ENCODE peak calls at places on chromosomes 16 and 17, in ten cellular contexts. C is NT2/D1, A is astrocyte of the spinal cord, R is IMR-90, L is heart right ventricle, W is thoracic aorta, O is stomach, V is AG09309, X is skeletal muscle cell, E is cardiac muscle cell. H is an unnamed sample.

GRCh38 chr17:70521821-70522256 is 352.5 kb downstream of the KCNJ2 start:
- DNase-seq in A (peak), X (peak), W (no peak), V (no peak), E (peak), R (peak), L (peak), C (no peak), O (peak), H (no peak)

GRCh38 chr17:10737786-10738185 is 8.0 kb upstream of the TMEM220 start:
- DNase-seq in C (no peak), R (no peak), L (no peak), X (no peak), W (no peak), E (no peak), O (no peak), A (no peak), V (no peak), H (no peak)

GRCh38 chr16:66553223-66553622 is 847 bp downstream of the CKLF start:
- DNase-seq in C (no peak), E (no peak), R (no peak), O (peak), A (no peak), L (no peak), V (no peak), W (no peak), X (no peak), H (no peak)

GRCh38 chr17:58308173-58308984 is 20.2 kb downstream of the TSPOAP1 start:
- DNase-seq in R (no peak), X (no peak), W (no peak), V (no peak), O (peak), A (no peak), E (peak), L (no peak), C (peak), H (no peak)

GRCh38 chr17:36879599-36880255 is 57.5 kb upstream of the LHX1 start:
- DNase-seq in C (no peak), O (no peak), A (no peak), V (no peak), R (no peak), W (no peak), E (no peak), L (no peak), X (no peak), H (no peak)

GRCh38 chr16:74991593-74992403 is 6.9 kb upstream of the WDR59 start:
- DNase-seq in L (no peak), X (no peak), W (no peak), V (no peak), A (no peak), O (no peak), E (peak), R (no peak), C (no peak), H (no peak)

GRCh38 chr16:74666425-74667214 is at the start of gene RFWD3:
- DNase-seq in W (peak), R (peak), E (peak), A (peak), C (peak), X (peak), V (peak), O (peak), L (peak), H (peak)

GRCh38 chr17:33142703-33143299 is 150.3 kb downstream of the ASIC2 start:
- DNase-seq in V (no peak), L (peak), E (peak), C (no peak), X (no peak), O (no peak), A (no peak), W (no peak), R (peak), H (peak)

GRCh38 chr17:65022751-65023421 is 33.7 kb downstream of the GNA13 start:
- DNase-seq in E (peak), O (no peak), A (peak), C (no peak), R (peak), L (no peak), V (peak), W (no peak), X (peak), H (peak)

GRCh38 chr17:29169806-29170591 is 10.2 kb downstream of the MYO18A start:
- DNase-seq in W (no peak), V (no peak), O (no peak), E (no peak), C (no peak), A (no peak), L (no peak), R (no peak), X (no peak), H (no peak)

GRCh38 chr16:23171234-23171948 is 11.2 kb upstream of the SCNN1G start:
- DNase-seq in C (no peak), O (no peak), E (peak), A (peak), X (no peak), V (no peak), L (no peak), R (peak), W (no peak), H (peak)

GRCh38 chr16:1299012-1299867 is 10.2 kb upstream of the UBE2I start:
- DNase-seq in O (peak), C (no peak), A (no peak), R (no peak), E (no peak), V (no peak), L (no peak), X (no peak), W (no peak), H (no peak)

GRCh38 chr16:66335704-66336329 is 30.7 kb upstream of the CDH5 start:
- DNase-seq in W (no peak), R (peak), V (no peak), A (peak), C (no peak), L (peak), X (peak), E (peak), O (no peak), H (peak)

GRCh38 chr17:21233581-21234337 is 19.5 kb downstream of the NATD1 start:
- DNase-seq in C (no peak), W (no peak), V (no peak), L (no peak), A (no peak), X (no peak), R (no peak), E (no peak), O (no peak), H (no peak)

GRCh38 chr17:37726891-37727780 is 17.7 kb downstream of the HNF1B start:
- DNase-seq in C (no peak), E (no peak), L (no peak), R (no peak), O (peak), W (no peak), A (no peak), V (no peak), X (no peak), H (no peak)

GRCh38 chr17:17713839-17714238 is 32.6 kb downstream of the RAI1 start:
- DNase-seq in W (no peak), A (no peak), L (peak), E (peak), C (no peak), V (no peak), R (peak), O (peak), X (no peak), H (peak)

DNA sequence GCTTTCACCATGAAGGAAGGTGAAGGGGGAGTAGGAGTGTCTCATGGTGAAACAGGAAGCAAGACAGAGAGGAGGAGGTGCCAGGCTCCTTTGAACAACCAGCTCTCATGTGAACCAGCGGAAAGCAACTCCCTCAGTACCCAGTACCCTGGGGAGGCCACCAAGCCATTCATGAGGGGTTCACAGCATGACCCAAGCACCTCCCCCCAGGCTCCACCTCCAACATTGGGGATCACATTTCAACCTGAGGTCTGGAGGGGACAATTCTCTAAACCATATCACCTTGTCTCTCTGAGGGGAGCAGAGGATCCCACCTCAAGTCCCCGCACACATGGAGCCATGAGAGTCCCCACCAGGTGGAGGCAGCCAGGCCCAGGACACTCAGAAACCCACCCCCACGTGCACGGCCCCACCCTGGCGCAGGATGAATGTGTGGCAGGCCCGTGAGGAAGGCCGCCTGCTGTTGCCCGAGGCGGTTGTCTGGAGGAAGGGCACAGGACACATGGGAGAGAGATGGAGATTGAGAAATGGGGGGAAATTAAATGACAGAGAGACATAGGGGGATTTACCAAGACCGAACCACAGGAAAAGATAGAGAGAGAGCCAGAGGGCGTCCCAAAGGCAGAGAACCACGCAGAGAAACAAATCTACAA is 85.9 kb downstream of the TMEM132E start:
- DNase-seq in A (no peak), E (no peak), O (no peak), V (no peak), R (no peak), L (no peak), W (no peak), C (no peak), X (no peak), H (no peak)
- H3K4me3 ChIP-seq in A (no peak), E (no peak), O (no peak), V (no peak), R (no peak), L (no peak), W (no peak), C (no peak), X (no peak), H (no peak)

GRCh38 chr16:48602357-48603014 is 7.5 kb downstream of the N4BP1 start:
- DNase-seq in O (no peak), A (no peak), L (no peak), W (no peak), X (no peak), E (no peak), R (no peak), V (no peak), C (no peak), H (no peak)
- H3K4me3 ChIP-seq in O (no peak), A (no peak), L (no peak), W (no peak), X (no peak), E (no peak), R (no peak), V (no peak), C (no peak), H (no peak)

GRCh38 chr16:84196727-84197486 is 6.0 kb downstream of the ADAD2 start:
- DNase-seq in X (no peak), R (no peak), A (no peak), V (no peak), L (no peak), O (no peak), W (no peak), C (no peak), E (no peak), H (no peak)

GRCh38 chr16:84194470-84195200 is 3.7 kb downstream of the ADAD2 start:
- DNase-seq in O (no peak), V (no peak), X (no peak), E (no peak), L (no peak), W (no peak), R (no peak), A (no peak), C (no peak), H (no peak)

GRCh38 chr16:84196101-84196500 is 5.1 kb downstream of the ADAD2 start:
- DNase-seq in E (no peak), A (no peak), W (no peak), C (no peak), X (no peak), V (no peak), O (no peak), R (no peak), L (no peak), H (no peak)

GRCh38 chr16:84194018-84194417 is 3.1 kb downstream of the ADAD2 start:
- DNase-seq in L (no peak), A (no peak), W (no peak), O (no peak), C (no peak), V (no peak), X (no peak), R (no peak), E (no peak), H (no peak)

DNA sequence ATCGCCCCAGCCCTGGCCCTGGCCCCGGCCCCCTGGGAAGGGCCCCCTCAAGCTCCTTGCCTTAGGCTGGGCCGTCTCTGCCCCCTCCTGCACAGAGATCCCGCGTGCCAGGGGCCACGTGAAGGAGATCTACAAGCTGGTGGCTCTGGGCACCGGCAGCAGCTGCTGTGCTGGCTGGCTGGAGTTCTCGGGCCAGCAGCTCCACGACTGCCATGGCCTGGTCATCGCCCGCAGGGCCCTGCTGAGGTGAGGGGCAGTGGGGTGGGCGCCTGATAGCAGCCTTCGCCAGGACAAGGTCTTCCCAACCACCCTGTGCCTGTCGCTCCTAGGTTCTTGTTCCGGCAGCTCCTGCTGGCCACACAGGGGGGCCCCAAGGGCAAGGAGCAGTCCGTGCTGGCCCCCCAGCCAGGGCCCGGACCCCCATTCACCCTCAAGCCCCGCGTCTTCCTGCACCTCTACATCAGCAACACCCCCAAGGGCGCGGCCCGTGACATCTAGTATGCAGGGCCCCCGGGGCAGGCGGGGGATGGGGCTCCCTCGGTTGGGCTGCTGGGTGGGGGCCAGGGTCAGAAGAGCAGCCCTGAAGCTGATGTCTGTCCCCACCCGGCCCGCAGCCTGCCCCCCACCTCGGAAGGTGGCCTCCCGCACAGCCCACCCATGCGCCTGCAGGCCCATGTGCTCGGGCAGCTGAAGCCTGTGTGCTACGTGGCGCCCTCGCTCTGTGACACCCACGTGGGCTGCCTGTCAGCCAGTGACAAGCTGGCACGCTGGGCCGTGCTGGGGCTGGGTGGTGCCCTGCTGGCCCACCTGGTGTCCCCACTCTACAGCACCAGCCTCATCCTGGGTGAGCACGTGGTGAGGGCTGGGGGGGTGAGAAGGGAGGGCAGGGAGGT is 4.5 kb downstream of the ADAD2 start:
- DNase-seq in V (no peak), X (no peak), L (no peak), E (no peak), R (no peak), W (no peak), O (no peak), C (no peak), A (no peak), H (no peak)
- H3K4me3 ChIP-seq in V (no peak), X (no peak), L (no peak), E (no peak), R (no peak), W (no peak), O (no peak), C (no peak), A (no peak), H (no peak)

GRCh38 chr16:30368122-30368791 is 2.0 kb downstream of the TBC1D10B start:
- DNase-seq in L (no peak), W (no peak), X (no peak), O (no peak), A (peak), E (peak), V (no peak), C (no peak), R (peak), H (peak)

GRCh38 chr16:30369938-30370443 is 303 bp downstream of the TBC1D10B start:
- DNase-seq in W (no peak), L (no peak), O (no peak), R (no peak), X (no peak), E (no peak), C (no peak), A (no peak), V (no peak), H (peak)

GRCh38 chr16:30368792-30369090 is 1.6 kb downstream of the TBC1D10B start:
- DNase-seq in C (no peak), L (no peak), X (no peak), A (no peak), V (no peak), R (no peak), O (no peak), E (no peak), W (no peak), H (no peak)

GRCh38 chr16:30370444-30371247 is at the start of gene TBC1D10B:
- DNase-seq in X (peak), W (peak), V (peak), C (peak), E (peak), A (peak), R (peak), O (peak), L (peak), H (peak)

GRCh38 chr16:30369091-30369937 is 980 bp downstream of the TBC1D10B start:
- DNase-seq in C (no peak), R (no peak), A (no peak), V (no peak), E (no peak), L (no peak), W (no peak), X (no peak), O (no peak), H (no peak)
- H3K4me3 ChIP-seq in C (peak), R (peak), A (peak), V (peak), E (peak), L (peak), W (peak), X (peak), O (peak), H (peak)

GRCh38 chr17:54948380-54948779 is 20.1 kb downstream of the COX11 start:
- DNase-seq in L (no peak), R (peak), E (peak), C (no peak), W (no peak), V (peak), X (peak), A (peak), O (no peak), H (peak)
- H3K4me3 ChIP-seq in L (no peak), R (no peak), E (no peak), C (no peak), W (no peak), V (no peak), X (no peak), A (no peak), O (no peak), H (no peak)